ENCODE peak calls at places on chromosomes 11 and 22, in four cellular contexts. T is H1, L is GM12891, X is K562. K is an unnamed sample.

GRCh38 chr22:48594757-48595510 is 1232.7 kb downstream of the BRD1 start:
- DNase-seq in T (no peak), L (no peak), X (no peak), K (no peak)

GRCh38 chr22:35708453-35708852 is 9.2 kb upstream of the APOL5 start:
- DNase-seq in T (no peak), L (no peak), X (no peak), K (no peak)

GRCh38 chr11:11976476-11977187 is 31.8 kb downstream of the DKK3 start:
- DNase-seq in T (peak), L (no peak), X (no peak), K (no peak)

GRCh38 chr22:48440176-48440575 is 1387.5 kb downstream of the BRD1 start:
- DNase-seq in T (no peak), L (no peak), X (no peak), K (no peak)

GRCh38 chr11:82791779-82792178 is 58.1 kb upstream of the FAM181B start:
- DNase-seq in T (no peak), L (no peak), X (peak), K (no peak)

GRCh38 chr22:43181321-43182076 is 5.4 kb downstream of the TTLL12 start:
- DNase-seq in T (no peak), L (no peak), X (no peak), K (no peak)

GRCh38 chr11:59660621-59661020 is 8.2 kb downstream of the PATL1 start:
- DNase-seq in T (no peak), L (no peak), X (no peak), K (no peak)

GRCh38 chr22:45284705-45285305 is at the start of gene UPK3A:
- DNase-seq in T (peak), L (peak), X (no peak), K (no peak)

GRCh38 chr11:77705195-77705876 is 67.7 kb upstream of the CLNS1A start:
- DNase-seq in T (no peak), L (no peak), X (peak), K (no peak)

GRCh38 chr11:117946842-117947526 is 17.8 kb upstream of the TMPRSS13 start:
- DNase-seq in T (peak), L (no peak), X (peak), K (peak)

GRCh38 chr11:93895106-93895862 is 44.9 kb upstream of the VSTM5 start:
- DNase-seq in T (no peak), L (no peak), X (peak), K (no peak)

GRCh38 chr22:45585437-45585755 is 82.7 kb downstream of the FBLN1 start:
- DNase-seq in T (no peak), L (no peak), X (no peak), K (no peak)

GRCh38 chr11:12404461-12404860 is 27.1 kb downstream of the PARVA start:
- DNase-seq in T (no peak), L (no peak), X (no peak), K (no peak)

GRCh38 chr11:38988908-38989307 is 2390.9 kb upstream of the RAG2 start:
- DNase-seq in T (no peak), L (no peak), X (no peak), K (no peak)

GRCh38 chr11:68342459-68343158 is 30.2 kb downstream of the LRP5 start:
- DNase-seq in T (peak), L (no peak), X (no peak), K (no peak)

GRCh38 chr11:94602430-94603372 is 35.5 kb downstream of the PIWIL4 start:
- DNase-seq in T (no peak), L (peak), X (peak), K (peak)

DNA sequence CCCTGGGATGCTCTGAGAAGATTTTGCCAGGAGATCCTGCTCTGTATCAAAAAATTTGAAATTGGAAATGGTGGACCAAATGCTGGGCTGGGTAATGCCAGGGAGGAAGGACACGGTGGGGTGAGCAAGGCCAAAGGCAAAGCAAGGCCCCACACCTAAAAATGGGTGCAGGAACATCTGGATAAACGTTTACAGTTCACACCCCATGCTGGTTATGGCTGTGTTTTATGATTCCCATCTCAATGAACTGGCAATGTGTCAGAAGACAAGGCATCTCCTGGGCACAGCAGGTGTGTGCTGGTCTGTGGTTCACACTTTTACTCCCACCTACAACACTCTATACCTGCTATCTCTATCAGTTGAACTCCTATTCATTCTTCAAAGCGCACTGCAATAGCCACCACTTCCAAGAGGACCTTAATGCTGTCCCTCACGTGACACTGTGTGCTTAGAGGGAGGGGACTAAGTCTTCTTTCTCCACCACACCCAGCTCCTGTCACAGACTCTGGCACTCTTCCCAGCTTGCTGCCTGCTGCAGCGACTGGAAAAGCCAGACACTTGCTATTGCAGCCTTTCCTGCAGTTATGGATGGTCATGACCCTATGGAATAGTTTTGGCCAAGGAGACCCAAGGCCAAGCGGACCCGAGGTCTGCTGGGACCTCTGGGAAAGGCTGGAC is 277.5 kb downstream of the CTTN start:
- DNase-seq in T (no peak), L (no peak), X (peak), K (no peak)
- TF ChIP-seq TAF1 in T (no peak), L (no peak), X (no peak), K (no peak)

GRCh38 chr11:6468712-6469495 is 4.8 kb downstream of the TRIM3 start:
- DNase-seq in T (peak), L (peak), X (peak), K (peak)
- TF ChIP-seq POLR2A in T (no peak), L (no peak), X (peak), K (no peak)

GRCh38 chr22:38228873-38229740 is 27.3 kb downstream of the MAFF start:
- DNase-seq in T (no peak), L (no peak), X (no peak), K (no peak)

GRCh38 chr22:38232196-38232595 is 30.4 kb downstream of the MAFF start:
- DNase-seq in T (no peak), L (no peak), X (no peak), K (no peak)

GRCh38 chr22:38230916-38231315 is 29.1 kb downstream of the MAFF start:
- DNase-seq in T (no peak), L (no peak), X (no peak), K (no peak)

GRCh38 chr22:38228326-38228872 is 26.6 kb downstream of the MAFF start:
- DNase-seq in T (no peak), L (no peak), X (no peak), K (no peak)

DNA sequence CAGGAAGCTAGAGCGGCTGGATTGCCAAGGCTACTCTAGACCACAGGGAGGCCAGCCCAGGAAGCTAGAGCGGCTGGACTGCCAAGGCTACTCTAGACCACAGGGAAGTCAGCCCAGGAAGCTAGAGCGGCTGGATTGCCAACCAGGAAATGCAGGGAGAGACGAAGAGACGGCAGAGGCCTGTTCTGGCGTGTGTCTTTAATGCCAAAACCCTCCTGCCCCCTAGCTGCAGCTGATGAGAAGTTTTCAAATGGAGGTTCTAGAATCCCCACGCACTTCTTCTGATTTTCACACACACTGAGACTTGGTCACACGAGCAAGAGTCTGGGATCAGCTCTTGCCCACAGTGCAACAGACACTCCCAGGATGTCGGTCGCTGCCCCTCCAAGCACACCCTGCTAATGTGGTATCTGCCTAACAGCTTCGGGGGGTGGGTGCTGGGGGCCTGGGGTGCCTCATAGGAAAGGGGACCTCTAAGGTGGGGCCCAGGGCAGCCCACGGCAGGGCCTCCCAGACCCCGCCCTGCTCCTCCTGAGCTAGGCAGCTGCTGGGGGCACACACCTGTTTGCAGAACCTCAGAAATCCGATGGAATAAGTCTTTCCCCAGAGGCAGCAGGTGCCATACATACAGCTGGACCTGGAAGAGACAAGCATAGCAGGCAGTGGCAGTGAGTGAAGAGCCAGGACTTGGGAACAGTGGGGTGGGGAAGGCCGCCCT is 28.5 kb downstream of the MAFF start:
- DNase-seq in T (no peak), L (peak), X (peak), K (no peak)
- TF ChIP-seq TAF1 in T (no peak), L (no peak), X (no peak), K (no peak)

GRCh38 chr11:747176-748006 is at the start of gene TALDO1:
- DNase-seq in T (peak), L (peak), X (peak), K (peak)
- TF ChIP-seq POLR2A in T (peak), L (no peak), X (peak), K (peak)

GRCh38 chr11:132202621-132203020 is 832.2 kb downstream of the NTM start:
- DNase-seq in T (no peak), L (no peak), X (no peak), K (no peak)

GRCh38 chr11:132205496-132205895 is 835.1 kb downstream of the NTM start:
- DNase-seq in T (no peak), L (no peak), X (no peak), K (no peak)

GRCh38 chr11:132205006-132205405 is 834.6 kb downstream of the NTM start:
- DNase-seq in T (no peak), L (no peak), X (no peak), K (no peak)

GRCh38 chr11:132196928-132197327 is 826.5 kb downstream of the NTM start:
- DNase-seq in T (no peak), L (no peak), X (no peak), K (no peak)

GRCh38 chr11:132200303-132200936 is 830.0 kb downstream of the NTM start:
- DNase-seq in T (no peak), L (no peak), X (no peak), K (no peak)
- TF ChIP-seq TAF1 in T (no peak), L (no peak), X (no peak), K (no peak)

GRCh38 chr22:19480173-19480568 is 451 bp downstream of the CDC45 start:
- DNase-seq in T (no peak), L (no peak), X (peak), K (no peak)

GRCh38 chr22:19478086-19478392 is 954 bp downstream of the UFD1 start:
- DNase-seq in T (no peak), L (no peak), X (no peak), K (no peak)

GRCh38 chr22:19479358-19480172 is at the start of gene CDC45:
- DNase-seq in T (peak), L (peak), X (peak), K (peak)

GRCh38 chr22:19477321-19478085 is 1.5 kb downstream of the UFD1 start:
- DNase-seq in T (no peak), L (no peak), X (no peak), K (no peak)

GRCh38 chr22:19478466-19479357 is at the start of gene UFD1:
- DNase-seq in T (peak), L (peak), X (peak), K (peak)
- TF ChIP-seq POLR2A in T (no peak), L (peak), X (no peak), K (peak)

GRCh38 chr11:99019676-99020075 is 1.1 kb upstream of the CNTN5 start:
- DNase-seq in T (no peak), L (no peak), X (no peak), K (no peak)

GRCh38 chr11:99015634-99016454 is 4.9 kb upstream of the CNTN5 start:
- DNase-seq in T (no peak), L (peak), X (peak), K (peak)

GRCh38 chr11:99020324-99021225 is at the start of gene CNTN5:
- DNase-seq in T (peak), L (no peak), X (peak), K (no peak)
- TF ChIP-seq TAF1 in T (peak), L (no peak), X (no peak), K (no peak)

K was measured in GM12892.